ENCODE peak calls at places on chromosomes 6 and 20, in four cellular contexts. W is SHP77; F is mucosa of descending colon; H is activated CD8-positive, alpha-beta memory T cell treated with anti-CD3 and anti-CD28 coated beads, Interleukin-2, amount 10 ng/mL, durations not matched to agents 7 days and 5 days. C is an unnamed sample.

GRCh38 chr6:111738156-111738555 is 132.5 kb upstream of the TRAF3IP2 start:
- DNase-seq in W (no peak), H (no peak), F (no peak), C (no peak)

GRCh38 chr6:35634316-35634715 is 54.4 kb downstream of the FKBP5 start:
- DNase-seq in H (no peak), W (no peak), F (peak), C (no peak)

GRCh38 chr20:63521602-63522001 is 1.0 kb downstream of the PPDPF start:
- DNase-seq in H (no peak), F (no peak), W (no peak), C (peak)

GRCh38 chr6:151962246-151962846 is 154.9 kb downstream of the ESR1 start:
- DNase-seq in F (no peak), W (no peak), H (no peak), C (no peak)

GRCh38 chr20:32567384-32568178 is 17.6 kb downstream of the NOL4L start:
- DNase-seq in H (no peak), F (no peak), W (peak), C (no peak)

GRCh38 chr6:147618927-147619326 is 110.4 kb downstream of the SAMD5 start:
- DNase-seq in F (no peak), H (no peak), W (no peak), C (no peak)

GRCh38 chr20:44023515-44024371 is 109.1 kb downstream of the TOX2 start:
- DNase-seq in F (peak), H (no peak), W (no peak), C (no peak)

GRCh38 chr20:22692119-22692475 is 107.7 kb upstream of the FOXA2 start:
- DNase-seq in H (no peak), W (no peak), F (no peak), C (no peak)

GRCh38 chr20:34773726-34774125 is 51.7 kb downstream of the NCOA6 start:
- DNase-seq in H (no peak), F (no peak), W (no peak), C (no peak)

GRCh38 chr20:23165307-23165750 is 79.2 kb upstream of the CD93 start:
- DNase-seq in W (no peak), H (no peak), F (peak), C (no peak)

GRCh38 chr6:82270791-82271392 is 23.3 kb upstream of the IBTK start:
- DNase-seq in F (no peak), H (no peak), W (peak), C (no peak)